ENCODE peak calls at places on chromosomes 2 and 18, in nine cellular contexts. F is Calu3, Y is neural progenitor cell, H is type B pancreatic cell, N is nephron progenitor cell, G is WTC11, V is endothelial cell, Q is suprapubic skin, C is GM12864. J is an unnamed sample.
A peak's percentile ranks its signal among the peaks of the same experiment; 100 is the strongest.

GRCh38 chr2:201938816-201939180 is 94.9 kb upstream of the FZD7 start:
- DNase-seq in F (no peak), Y (no peak), H (no peak), N (no peak), G (no peak), V (no peak), Q (no peak), C (no peak), J (no peak)

GRCh38 chr2:239267411-239267941 is 133.3 kb downstream of the HDAC4 start:
- DNase-seq in F (peak; percentile 51), Y (peak; percentile 55), H (peak; percentile 60), N (no peak), G (no peak), V (no peak), Q (peak; percentile 85), C (peak; percentile 82), J (no peak)

GRCh38 chr2:96805026-96805425 is 11.0 kb upstream of the CNNM3 start:
- DNase-seq in F (no peak), Y (no peak), H (no peak), N (no peak), G (no peak), V (no peak), Q (no peak), C (no peak), J (no peak)

GRCh38 chr2:183490930-183491329 is 366.7 kb downstream of the NUP35 start:
- DNase-seq in F (no peak), Y (no peak), H (no peak), N (no peak), G (no peak), V (no peak), Q (no peak), C (no peak), J (no peak)

GRCh38 chr2:121196132-121196848 is 88.7 kb downstream of the TFCP2L1 start:
- DNase-seq in F (no peak), Y (no peak), H (no peak), N (no peak), G (peak; percentile 23), V (no peak), Q (peak; percentile 82), C (no peak), J (no peak)

GRCh38 chr2:150526827-150527226 is 39.4 kb upstream of the RND3 start:
- DNase-seq in F (peak; percentile 66), Y (no peak), H (no peak), N (peak; percentile 2), G (no peak), V (no peak), Q (no peak), C (no peak), J (no peak)

GRCh38 chr18:77069931-77070330 is 62.7 kb downstream of the MBP start:
- DNase-seq in F (no peak), Y (no peak), H (no peak), N (no peak), G (no peak), V (no peak), Q (no peak), C (no peak), J (no peak)

GRCh38 chr2:216648105-216648504 is 14.9 kb downstream of the IGFBP2 start:
- DNase-seq in F (no peak), Y (no peak), H (no peak), N (no peak), G (no peak), V (no peak), Q (no peak), C (no peak), J (no peak)

GRCh38 chr2:176192351-176192750 is 3.9 kb downstream of the HOXD1 start:
- DNase-seq in F (no peak), Y (no peak), H (no peak), N (no peak), G (no peak), V (no peak), Q (no peak), C (no peak), J (no peak)

GRCh38 chr18:8744656-8745055 is 39.3 kb downstream of the MTCL1 start:
- DNase-seq in F (no peak), Y (no peak), H (no peak), N (no peak), G (no peak), V (no peak), Q (no peak), C (no peak), J (no peak)

GRCh38 chr18:48356151-48356745 is 52.9 kb downstream of the ZBTB7C start:
- DNase-seq in F (no peak), Y (no peak), H (peak; percentile 18), N (no peak), G (no peak), V (no peak), Q (no peak), C (no peak), J (no peak)

GRCh38 chr2:66024396-66024795 is 410.5 kb upstream of the MEIS1 start:
- DNase-seq in F (peak; percentile 37), Y (peak; percentile 30), H (no peak), N (no peak), G (peak; percentile 17), V (no peak), Q (no peak), C (no peak), J (no peak)

GRCh38 chr18:3230401-3231334 is 10.9 kb upstream of the MYOM1 start:
- DNase-seq in F (no peak), Y (no peak), H (no peak), N (no peak), G (no peak), V (no peak), Q (no peak), C (no peak), J (no peak)

GRCh38 chr2:173119944-173120343 is 44.3 kb downstream of the MAP3K20 start:
- DNase-seq in F (no peak), Y (no peak), H (no peak), N (no peak), G (no peak), V (no peak), Q (no peak), C (no peak), J (no peak)

GRCh38 chr2:208356846-208357574 is 49.6 kb upstream of the PTH2R start:
- DNase-seq in F (no peak), Y (no peak), H (no peak), N (no peak), G (no peak), V (no peak), Q (no peak), C (no peak), J (no peak)

GRCh38 chr18:21391074-21391673 is 149.1 kb downstream of the GREB1L start:
- DNase-seq in F (peak; percentile 28), Y (no peak), H (no peak), N (no peak), G (no peak), V (no peak), Q (no peak), C (no peak), J (no peak)

GRCh38 chr18:22110482-22110924 is 58.9 kb upstream of the GATA6 start:
- DNase-seq in F (no peak), Y (peak; percentile 67), H (no peak), N (no peak), G (peak; percentile 25), V (no peak), Q (no peak), C (no peak), J (no peak)

DNA sequence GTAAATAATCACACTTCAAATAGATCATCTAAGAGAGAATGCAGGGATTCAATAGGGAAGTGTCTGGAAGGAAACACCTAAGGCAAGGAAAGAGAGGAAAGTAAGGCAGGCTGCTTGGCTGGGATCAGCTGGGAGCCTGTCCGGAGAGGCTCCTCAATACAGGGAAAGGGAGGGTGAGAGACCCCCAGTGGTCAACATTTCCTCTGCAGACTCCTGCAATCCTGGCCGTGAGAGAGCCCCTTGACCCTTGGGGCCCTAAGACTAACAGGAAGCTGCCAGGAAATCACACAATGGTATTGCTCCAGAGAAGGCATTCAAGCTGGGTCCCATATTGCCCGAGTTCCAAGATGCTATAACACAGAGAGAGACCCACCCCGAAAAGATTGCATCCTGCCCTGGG is 549.4 kb downstream of the NYAP2 start:
- DNase-seq in F (no peak), Y (peak; percentile 27), H (no peak), N (no peak), G (peak; percentile 45), V (peak; percentile 13), Q (no peak), C (no peak), J (no peak)
- TF ChIP-seq CTCF in F (no peak), Y (peak; percentile 36), H (no peak), N (no peak), G (no peak), V (no peak), Q (no peak), C (no peak), J (no peak)

GRCh38 chr18:49514577-49514976 is 27.5 kb upstream of the C18orf32 start:
- DNase-seq in F (no peak), Y (no peak), H (no peak), N (no peak), G (no peak), V (no peak), Q (no peak), C (no peak), J (no peak)

GRCh38 chr18:49510393-49511115 is 23.5 kb upstream of the C18orf32 start:
- DNase-seq in F (peak; percentile 72), Y (peak; percentile 68), H (no peak), N (peak; percentile 56), G (peak; percentile 53), V (peak; percentile 54), Q (no peak), C (no peak), J (no peak)
- TF ChIP-seq CTCF in F (peak; percentile 87), Y (peak; percentile 97), H (peak; percentile 94), N (peak; percentile 83), G (peak; percentile 70), V (peak; percentile 68), Q (peak; percentile 73), C (peak; percentile 86), J (peak; percentile 62)

DNA sequence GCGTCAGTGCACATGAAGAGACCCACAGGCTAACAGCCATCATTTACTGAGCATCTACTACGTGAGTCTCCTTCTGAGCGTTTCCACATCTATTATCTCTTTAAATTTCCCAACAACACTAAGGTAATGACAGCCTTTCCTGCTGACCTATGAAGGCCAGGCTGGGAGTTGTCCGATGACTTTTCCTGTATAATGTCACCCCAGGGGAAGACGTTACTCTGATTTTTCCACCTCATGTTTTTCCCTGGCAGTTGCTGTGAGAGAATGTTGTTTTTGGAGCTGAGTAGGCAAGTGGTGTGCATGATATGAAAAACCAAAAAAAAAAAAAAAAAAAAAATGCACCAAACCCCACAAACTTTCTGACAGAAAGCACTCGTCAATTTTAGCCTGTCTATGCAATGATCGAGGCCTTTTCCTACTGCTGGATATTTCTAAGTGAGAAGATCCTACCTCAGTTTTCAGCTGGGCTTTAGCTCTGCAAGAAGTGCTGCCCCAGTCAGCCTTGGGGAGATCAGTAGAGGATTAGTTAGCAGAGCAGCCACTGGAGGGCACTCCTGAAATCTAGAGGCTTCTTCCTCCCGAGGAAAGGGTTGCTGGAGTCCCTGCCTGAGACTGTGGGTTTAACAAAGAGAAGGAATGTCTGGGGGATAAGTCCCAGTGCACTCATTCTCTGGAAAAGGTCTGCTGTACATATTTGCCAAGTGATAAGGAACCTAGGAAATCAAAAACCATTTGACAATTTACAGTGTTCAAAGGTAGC is 207.5 kb downstream of the SLC8A1 start:
- DNase-seq in F (peak; percentile 59), Y (peak; percentile 84), H (no peak), N (peak; percentile 27), G (peak; percentile 72), V (peak; percentile 53), Q (no peak), C (no peak), J (no peak)
- TF ChIP-seq CTCF in F (peak; percentile 24), Y (peak; percentile 66), H (peak; percentile 63), N (peak; percentile 26), G (no peak), V (no peak), Q (peak; percentile 27), C (peak; percentile 67), J (no peak)

GRCh38 chr18:63422862-63423304 is 607 bp upstream of the VPS4B start:
- DNase-seq in F (no peak), Y (no peak), H (no peak), N (no peak), G (peak; percentile 54), V (no peak), Q (no peak), C (no peak), J (no peak)
- TF ChIP-seq CTCF in F (no peak), Y (peak; percentile 35), H (peak; percentile 0), N (no peak), G (no peak), V (no peak), Q (no peak), C (no peak), J (no peak)